ENCODE peak calls at places on chromosomes 4 and X, in four cellular contexts. One of them, this sample, is unnamed.

GRCh38 chr4:182143822-182144620 is 99.2 kb upstream of the TENM3 start:
- DNase-seq in stimulated activated CD4-positive, alpha-beta T cell treated with anti-CD3 and anti-CD28 coated beads, Interleukin-2, amount 100 ng/mL, for 24 hours: no peak
- DNase-seq in left cardiac atrium: no peak
- DNase-seq in brain microvascular endothelial cell: peak
- DNase-seq in this sample: peak

GRCh38 chr4:121156822-121157769 is 7.0 kb downstream of the TNIP3 start:
- DNase-seq in stimulated activated CD4-positive, alpha-beta T cell treated with anti-CD3 and anti-CD28 coated beads, Interleukin-2, amount 100 ng/mL, for 24 hours: peak
- DNase-seq in brain microvascular endothelial cell: no peak
- DNase-seq in left cardiac atrium: peak
- DNase-seq in this sample: no peak

GRCh38 chr4:94516999-94517398 is 65.3 kb downstream of the PDLIM5 start:
- DNase-seq in brain microvascular endothelial cell: peak
- DNase-seq in left cardiac atrium: no peak
- DNase-seq in stimulated activated CD4-positive, alpha-beta T cell treated with anti-CD3 and anti-CD28 coated beads, Interleukin-2, amount 100 ng/mL, for 24 hours: no peak
- DNase-seq in this sample: no peak

GRCh38 chr4:123506311-123506685 is 109.7 kb downstream of the SPRY1 start:
- DNase-seq in stimulated activated CD4-positive, alpha-beta T cell treated with anti-CD3 and anti-CD28 coated beads, Interleukin-2, amount 100 ng/mL, for 24 hours: no peak
- DNase-seq in left cardiac atrium: no peak
- DNase-seq in brain microvascular endothelial cell: no peak
- DNase-seq in this sample: no peak

GRCh38 chrX:9902651-9903050 is 64.5 kb upstream of the CLDN34 start:
- DNase-seq in left cardiac atrium: no peak
- DNase-seq in stimulated activated CD4-positive, alpha-beta T cell treated with anti-CD3 and anti-CD28 coated beads, Interleukin-2, amount 100 ng/mL, for 24 hours: no peak
- DNase-seq in brain microvascular endothelial cell: no peak
- DNase-seq in this sample: no peak

GRCh38 chr4:103375278-103375677 is 177.1 kb upstream of the CENPE start:
- DNase-seq in left cardiac atrium: no peak
- DNase-seq in brain microvascular endothelial cell: peak
- DNase-seq in stimulated activated CD4-positive, alpha-beta T cell treated with anti-CD3 and anti-CD28 coated beads, Interleukin-2, amount 100 ng/mL, for 24 hours: no peak
- DNase-seq in this sample: peak

GRCh38 chrX:140983730-140984129 is 18.7 kb upstream of the SPANXB1 start:
- DNase-seq in brain microvascular endothelial cell: no peak
- DNase-seq in left cardiac atrium: no peak
- DNase-seq in stimulated activated CD4-positive, alpha-beta T cell treated with anti-CD3 and anti-CD28 coated beads, Interleukin-2, amount 100 ng/mL, for 24 hours: no peak
- DNase-seq in this sample: no peak

GRCh38 chr4:165493359-165493758 is 114.6 kb downstream of the CPE start:
- DNase-seq in left cardiac atrium: peak
- DNase-seq in stimulated activated CD4-positive, alpha-beta T cell treated with anti-CD3 and anti-CD28 coated beads, Interleukin-2, amount 100 ng/mL, for 24 hours: peak
- DNase-seq in brain microvascular endothelial cell: peak
- DNase-seq in this sample: peak

GRCh38 chr4:109879636-109880314 is 31.9 kb downstream of the LRIT3 start:
- DNase-seq in left cardiac atrium: no peak
- DNase-seq in stimulated activated CD4-positive, alpha-beta T cell treated with anti-CD3 and anti-CD28 coated beads, Interleukin-2, amount 100 ng/mL, for 24 hours: no peak
- DNase-seq in brain microvascular endothelial cell: no peak
- DNase-seq in this sample: no peak

GRCh38 chr4:181319629-181320028 is 923.6 kb upstream of the TENM3 start:
- DNase-seq in left cardiac atrium: no peak
- DNase-seq in brain microvascular endothelial cell: no peak
- DNase-seq in stimulated activated CD4-positive, alpha-beta T cell treated with anti-CD3 and anti-CD28 coated beads, Interleukin-2, amount 100 ng/mL, for 24 hours: no peak
- DNase-seq in this sample: no peak

GRCh38 chr4:106032851-106033286 is 137.6 kb downstream of the NPNT start:
- DNase-seq in brain microvascular endothelial cell: peak
- DNase-seq in stimulated activated CD4-positive, alpha-beta T cell treated with anti-CD3 and anti-CD28 coated beads, Interleukin-2, amount 100 ng/mL, for 24 hours: no peak
- DNase-seq in left cardiac atrium: no peak
- DNase-seq in this sample: no peak

GRCh38 chr4:125801373-125801772 is 486.6 kb downstream of the FAT4 start:
- DNase-seq in brain microvascular endothelial cell: no peak
- DNase-seq in stimulated activated CD4-positive, alpha-beta T cell treated with anti-CD3 and anti-CD28 coated beads, Interleukin-2, amount 100 ng/mL, for 24 hours: no peak
- DNase-seq in left cardiac atrium: no peak
- DNase-seq in this sample: no peak

GRCh38 chr4:87069037-87069742 is 134.4 kb downstream of the AFF1 start:
- DNase-seq in left cardiac atrium: no peak
- DNase-seq in brain microvascular endothelial cell: no peak
- DNase-seq in stimulated activated CD4-positive, alpha-beta T cell treated with anti-CD3 and anti-CD28 coated beads, Interleukin-2, amount 100 ng/mL, for 24 hours: no peak
- DNase-seq in this sample: no peak

GRCh38 chr4:828641-829271 is 2.8 kb upstream of the CPLX1 start:
- DNase-seq in stimulated activated CD4-positive, alpha-beta T cell treated with anti-CD3 and anti-CD28 coated beads, Interleukin-2, amount 100 ng/mL, for 24 hours: no peak
- DNase-seq in left cardiac atrium: no peak
- DNase-seq in brain microvascular endothelial cell: no peak
- DNase-seq in this sample: no peak

GRCh38 chrX:100979881-100980607 is 10.5 kb downstream of the ARL13A start:
- DNase-seq in brain microvascular endothelial cell: no peak
- DNase-seq in left cardiac atrium: no peak
- DNase-seq in stimulated activated CD4-positive, alpha-beta T cell treated with anti-CD3 and anti-CD28 coated beads, Interleukin-2, amount 100 ng/mL, for 24 hours: no peak
- DNase-seq in this sample: no peak

GRCh38 chrX:10900585-10901289 is 210.4 kb upstream of the HCCS start:
- DNase-seq in brain microvascular endothelial cell: peak
- DNase-seq in left cardiac atrium: no peak
- DNase-seq in stimulated activated CD4-positive, alpha-beta T cell treated with anti-CD3 and anti-CD28 coated beads, Interleukin-2, amount 100 ng/mL, for 24 hours: no peak
- DNase-seq in this sample: no peak

GRCh38 chrX:111168314-111168713 is 72.3 kb downstream of the PAK3 start:
- DNase-seq in left cardiac atrium: no peak
- DNase-seq in stimulated activated CD4-positive, alpha-beta T cell treated with anti-CD3 and anti-CD28 coated beads, Interleukin-2, amount 100 ng/mL, for 24 hours: no peak
- DNase-seq in brain microvascular endothelial cell: no peak
- DNase-seq in this sample: no peak

GRCh38 chr4:168654206-168655174 is 157.6 kb downstream of the PALLD start:
- DNase-seq in left cardiac atrium: no peak
- DNase-seq in brain microvascular endothelial cell: no peak
- DNase-seq in stimulated activated CD4-positive, alpha-beta T cell treated with anti-CD3 and anti-CD28 coated beads, Interleukin-2, amount 100 ng/mL, for 24 hours: no peak
- DNase-seq in this sample: no peak

GRCh38 chr4:134282680-134283079 is 81.1 kb upstream of the PABPC4L start:
- DNase-seq in stimulated activated CD4-positive, alpha-beta T cell treated with anti-CD3 and anti-CD28 coated beads, Interleukin-2, amount 100 ng/mL, for 24 hours: no peak
- DNase-seq in brain microvascular endothelial cell: no peak
- DNase-seq in left cardiac atrium: no peak
- DNase-seq in this sample: no peak

GRCh38 chr4:40340034-40340433 is 4.9 kb downstream of the CHRNA9 start:
- DNase-seq in stimulated activated CD4-positive, alpha-beta T cell treated with anti-CD3 and anti-CD28 coated beads, Interleukin-2, amount 100 ng/mL, for 24 hours: no peak
- DNase-seq in left cardiac atrium: no peak
- DNase-seq in brain microvascular endothelial cell: no peak
- DNase-seq in this sample: no peak

GRCh38 chr4:68369474-68369805 is 19.6 kb upstream of the YTHDC1 start:
- DNase-seq in brain microvascular endothelial cell: no peak
- DNase-seq in stimulated activated CD4-positive, alpha-beta T cell treated with anti-CD3 and anti-CD28 coated beads, Interleukin-2, amount 100 ng/mL, for 24 hours: no peak
- DNase-seq in left cardiac atrium: no peak
- DNase-seq in this sample: no peak

GRCh38 chrX:4185086-4185485 is 471.6 kb upstream of the PRKX start:
- DNase-seq in left cardiac atrium: no peak
- DNase-seq in brain microvascular endothelial cell: no peak
- DNase-seq in stimulated activated CD4-positive, alpha-beta T cell treated with anti-CD3 and anti-CD28 coated beads, Interleukin-2, amount 100 ng/mL, for 24 hours: no peak
- DNase-seq in this sample: no peak

GRCh38 chr4:115609631-115610030 is 496.2 kb upstream of the NDST4 start:
- DNase-seq in stimulated activated CD4-positive, alpha-beta T cell treated with anti-CD3 and anti-CD28 coated beads, Interleukin-2, amount 100 ng/mL, for 24 hours: no peak
- DNase-seq in brain microvascular endothelial cell: no peak
- DNase-seq in left cardiac atrium: no peak
- DNase-seq in this sample: no peak

GRCh38 chrX:12972239-12972638 is 2.7 kb upstream of the TMSB4X start:
- DNase-seq in brain microvascular endothelial cell: no peak
- DNase-seq in stimulated activated CD4-positive, alpha-beta T cell treated with anti-CD3 and anti-CD28 coated beads, Interleukin-2, amount 100 ng/mL, for 24 hours: no peak
- DNase-seq in left cardiac atrium: no peak
- DNase-seq in this sample: no peak

GRCh38 chr4:184345573-184345922 is 127.9 kb upstream of the ENPP6 start:
- DNase-seq in stimulated activated CD4-positive, alpha-beta T cell treated with anti-CD3 and anti-CD28 coated beads, Interleukin-2, amount 100 ng/mL, for 24 hours: no peak
- DNase-seq in brain microvascular endothelial cell: no peak
- DNase-seq in left cardiac atrium: peak
- DNase-seq in this sample: no peak

GRCh38 chr4:129839687-129840086 is 743.7 kb downstream of the C4orf33 start:
- DNase-seq in stimulated activated CD4-positive, alpha-beta T cell treated with anti-CD3 and anti-CD28 coated beads, Interleukin-2, amount 100 ng/mL, for 24 hours: no peak
- DNase-seq in brain microvascular endothelial cell: peak
- DNase-seq in left cardiac atrium: no peak
- DNase-seq in this sample: no peak

GRCh38 chr4:151641167-151641566 is 119.6 kb downstream of the GATB start:
- DNase-seq in stimulated activated CD4-positive, alpha-beta T cell treated with anti-CD3 and anti-CD28 coated beads, Interleukin-2, amount 100 ng/mL, for 24 hours: no peak
- DNase-seq in brain microvascular endothelial cell: peak
- DNase-seq in left cardiac atrium: no peak
- DNase-seq in this sample: no peak

GRCh38 chr4:110364911-110365520 is 110.9 kb upstream of the ENPEP start:
- DNase-seq in stimulated activated CD4-positive, alpha-beta T cell treated with anti-CD3 and anti-CD28 coated beads, Interleukin-2, amount 100 ng/mL, for 24 hours: no peak
- DNase-seq in left cardiac atrium: no peak
- DNase-seq in brain microvascular endothelial cell: peak
- DNase-seq in this sample: no peak

GRCh38 chrX:12007881-12008280 is 130.4 kb upstream of the FRMPD4 start:
- DNase-seq in stimulated activated CD4-positive, alpha-beta T cell treated with anti-CD3 and anti-CD28 coated beads, Interleukin-2, amount 100 ng/mL, for 24 hours: no peak
- DNase-seq in brain microvascular endothelial cell: peak
- DNase-seq in left cardiac atrium: no peak
- DNase-seq in this sample: peak

GRCh38 chr4:153409412-153409811 is 56.7 kb upstream of the TMEM131L start:
- DNase-seq in brain microvascular endothelial cell: peak
- DNase-seq in left cardiac atrium: no peak
- DNase-seq in stimulated activated CD4-positive, alpha-beta T cell treated with anti-CD3 and anti-CD28 coated beads, Interleukin-2, amount 100 ng/mL, for 24 hours: no peak
- DNase-seq in this sample: no peak

GRCh38 chr4:26624042-26624441 is 40.2 kb downstream of the TBC1D19 start:
- DNase-seq in stimulated activated CD4-positive, alpha-beta T cell treated with anti-CD3 and anti-CD28 coated beads, Interleukin-2, amount 100 ng/mL, for 24 hours: no peak
- DNase-seq in left cardiac atrium: no peak
- DNase-seq in brain microvascular endothelial cell: no peak
- DNase-seq in this sample: no peak

GRCh38 chrX:127947450-127947849 is 104.8 kb downstream of the ACTRT1 start:
- DNase-seq in left cardiac atrium: no peak
- DNase-seq in stimulated activated CD4-positive, alpha-beta T cell treated with anti-CD3 and anti-CD28 coated beads, Interleukin-2, amount 100 ng/mL, for 24 hours: no peak
- DNase-seq in brain microvascular endothelial cell: no peak
- DNase-seq in this sample: no peak

GRCh38 chrX:104921606-104922205 is 298.8 kb downstream of the TEX13A start:
- DNase-seq in left cardiac atrium: no peak
- DNase-seq in brain microvascular endothelial cell: no peak
- DNase-seq in stimulated activated CD4-positive, alpha-beta T cell treated with anti-CD3 and anti-CD28 coated beads, Interleukin-2, amount 100 ng/mL, for 24 hours: no peak
- DNase-seq in this sample: no peak

GRCh38 chr4:151114338-151114737 is 14.9 kb downstream of the RPS3A start:
- DNase-seq in left cardiac atrium: no peak
- DNase-seq in brain microvascular endothelial cell: no peak
- DNase-seq in stimulated activated CD4-positive, alpha-beta T cell treated with anti-CD3 and anti-CD28 coated beads, Interleukin-2, amount 100 ng/mL, for 24 hours: no peak
- DNase-seq in this sample: no peak

GRCh38 chrX:17459008-17459407 is 84.0 kb downstream of the NHS start:
- DNase-seq in left cardiac atrium: peak
- DNase-seq in stimulated activated CD4-positive, alpha-beta T cell treated with anti-CD3 and anti-CD28 coated beads, Interleukin-2, amount 100 ng/mL, for 24 hours: no peak
- DNase-seq in brain microvascular endothelial cell: no peak
- DNase-seq in this sample: no peak